ENCODE peak calls at places on chromosomes 2 and 18, in seven cellular contexts. J is dorsolateral prefrontal cortex, U is PC-3, T is occipital lobe, O is NCI-H1694, M is AG04449, A is ovary. R is an unnamed sample.

GRCh38 chr2:95158441-95158840 is 1.2 kb downstream of the ZNF514 start:
- DNase-seq in T (no peak), J (no peak), A (no peak), U (no peak), M (no peak), O (no peak), R (no peak)

GRCh38 chr2:166230024-166230723 is 102.4 kb upstream of the SCN1A start:
- DNase-seq in O (no peak), U (peak), T (no peak), J (no peak), M (no peak), A (no peak), R (no peak)

GRCh38 chr18:34709631-34710429 is at the start of gene DTNA:
- DNase-seq in J (no peak), A (no peak), O (no peak), T (no peak), M (peak), U (peak), R (no peak)

GRCh38 chr18:32889620-32890593 is 117.1 kb upstream of the KLHL14 start:
- DNase-seq in M (no peak), O (no peak), A (no peak), J (no peak), T (no peak), U (no peak), R (no peak)

GRCh38 chr2:126643431-126643830 is 12.5 kb upstream of the GYPC start:
- DNase-seq in O (no peak), M (no peak), U (no peak), J (no peak), A (no peak), T (no peak), R (no peak)

GRCh38 chr2:102185347-102185746 is 1.5 kb upstream of the IL1RL2 start:
- DNase-seq in T (no peak), A (no peak), J (no peak), O (no peak), U (peak), M (no peak), R (no peak)

GRCh38 chr2:42844901-42845685 is 52.7 kb upstream of the HAAO start:
- DNase-seq in U (no peak), O (peak), A (peak), J (no peak), M (no peak), T (no peak), R (no peak)

GRCh38 chr2:191748528-191749180 is 70.7 kb downstream of the NABP1 start:
- DNase-seq in O (no peak), J (no peak), M (no peak), A (no peak), T (no peak), U (no peak), R (no peak)

GRCh38 chr2:149333636-149334035 is 3.2 kb downstream of the LYPD6 start:
- DNase-seq in A (no peak), U (no peak), T (no peak), O (no peak), J (no peak), M (no peak), R (no peak)

GRCh38 chr18:36372902-36373301 is 75.4 kb downstream of the FHOD3 start:
- DNase-seq in J (no peak), O (no peak), M (peak), U (peak), T (no peak), A (no peak), R (no peak)

GRCh38 chr2:163469561-163469962 is 266.2 kb downstream of the FIGN start:
- DNase-seq in J (no peak), U (no peak), A (no peak), O (no peak), T (no peak), M (no peak), R (no peak)

GRCh38 chr2:142241016-142241415 is 110.2 kb upstream of the LRP1B start:
- DNase-seq in M (no peak), U (no peak), T (no peak), O (no peak), J (no peak), A (no peak), R (no peak)

GRCh38 chr2:216340280-216340631 is 32.0 kb downstream of the MARCHF4 start:
- DNase-seq in J (no peak), T (peak), M (no peak), O (no peak), A (no peak), U (no peak), R (no peak)

GRCh38 chr2:236180831-236181453 is 12.8 kb upstream of the GBX2 start:
- DNase-seq in M (no peak), U (peak), A (peak), O (peak), J (no peak), T (no peak), R (peak)

R was measured in 8988T.